ENCODE peak calls at places on chromosome 4, in five cellular contexts. One of them, this sample, is unnamed.

GRCh38 chr4:124401611-124402010 is 310.9 kb downstream of the ANKRD50 start:
- DNase-seq in CD4-positive, alpha-beta T cell: no peak
- DNase-seq in lung: no peak
- DNase-seq in ELR: no peak
- DNase-seq in OCI-LY7: no peak
- DNase-seq in this sample: no peak

GRCh38 chr4:153039542-153040185 is 103.5 kb downstream of the FHDC1 start:
- DNase-seq in CD4-positive, alpha-beta T cell: no peak
- DNase-seq in lung: no peak
- DNase-seq in OCI-LY7: no peak
- DNase-seq in ELR: no peak
- DNase-seq in this sample: no peak

GRCh38 chr4:5881340-5881739 is 11.5 kb downstream of the CRMP1 start:
- DNase-seq in lung: no peak
- DNase-seq in OCI-LY7: no peak
- DNase-seq in CD4-positive, alpha-beta T cell: no peak
- DNase-seq in ELR: no peak
- DNase-seq in this sample: no peak

GRCh38 chr4:11817088-11817487 is 388.4 kb upstream of the HS3ST1 start:
- DNase-seq in lung: no peak
- DNase-seq in ELR: no peak
- DNase-seq in OCI-LY7: no peak
- DNase-seq in CD4-positive, alpha-beta T cell: no peak
- DNase-seq in this sample: no peak

GRCh38 chr4:157220026-157220881 is at the start of gene GRIA2:
- DNase-seq in OCI-LY7: no peak
- DNase-seq in ELR: peak
- DNase-seq in lung: no peak
- DNase-seq in CD4-positive, alpha-beta T cell: no peak
- DNase-seq in this sample: no peak

GRCh38 chr4:99202094-99202493 is 17.0 kb downstream of the ADH6 start:
- DNase-seq in ELR: no peak
- DNase-seq in lung: no peak
- DNase-seq in OCI-LY7: no peak
- DNase-seq in CD4-positive, alpha-beta T cell: no peak
- DNase-seq in this sample: no peak

GRCh38 chr4:159413252-159413941 is 310.5 kb downstream of the RAPGEF2 start:
- DNase-seq in CD4-positive, alpha-beta T cell: no peak
- DNase-seq in ELR: peak
- DNase-seq in lung: no peak
- DNase-seq in OCI-LY7: no peak
- DNase-seq in this sample: no peak

GRCh38 chr4:152935661-152936445 is at the start of gene FHDC1:
- DNase-seq in ELR: peak
- DNase-seq in CD4-positive, alpha-beta T cell: no peak
- DNase-seq in OCI-LY7: no peak
- DNase-seq in lung: peak
- DNase-seq in this sample: no peak

GRCh38 chr4:64899563-64899962 is 490.3 kb upstream of the TECRL start:
- DNase-seq in OCI-LY7: no peak
- DNase-seq in ELR: peak
- DNase-seq in CD4-positive, alpha-beta T cell: no peak
- DNase-seq in lung: no peak
- DNase-seq in this sample: no peak

GRCh38 chr4:98802673-98803286 is 126.2 kb downstream of the EIF4E start:
- DNase-seq in OCI-LY7: no peak
- DNase-seq in ELR: no peak
- DNase-seq in CD4-positive, alpha-beta T cell: no peak
- DNase-seq in lung: no peak
- DNase-seq in this sample: no peak

GRCh38 chr4:188201851-188202250 is 62.6 kb downstream of the TRIML1 start:
- DNase-seq in CD4-positive, alpha-beta T cell: no peak
- DNase-seq in ELR: peak
- DNase-seq in lung: no peak
- DNase-seq in OCI-LY7: no peak
- DNase-seq in this sample: no peak

GRCh38 chr4:169621754-169622481 is 1.5 kb downstream of the CLCN3 start:
- DNase-seq in CD4-positive, alpha-beta T cell: no peak
- DNase-seq in ELR: peak
- DNase-seq in lung: no peak
- DNase-seq in OCI-LY7: peak
- DNase-seq in this sample: no peak